ENCODE peak calls at places on chromosomes 16 and 17, in five cellular contexts. J is activated T-helper 1 cell treated with anti-CD3 and anti-CD28 coated beads, Interleukin-2, amount 50 U/mL, for 16 hours; X is ascending aorta; B is A549; I is activated CD8-positive, alpha-beta T cell treated with anti-CD3 and anti-CD28 coated beads, Interleukin-2, amount 10 ng/mL, durations not matched to agents 7 days and 5 days. K is an unnamed sample.

GRCh38 chr16:20911361-20911760 is 10.8 kb downstream of the LYRM1 start:
- DNase-seq in J (no peak), X (no peak), B (no peak), I (no peak), K (no peak)

GRCh38 chr17:45777388-45777787 is 6.7 kb upstream of the CRHR1 start:
- DNase-seq in J (no peak), X (no peak), B (no peak), I (no peak), K (no peak)

GRCh38 chr17:77609553-77610517 is 348.7 kb upstream of the TNRC6C start:
- DNase-seq in J (peak), X (no peak), B (no peak), I (peak), K (no peak)

GRCh38 chr17:21019976-21020575 is 22.7 kb downstream of the USP22 start:
- DNase-seq in J (peak), X (no peak), B (no peak), I (peak), K (no peak)

GRCh38 chr16:27230562-27230991 is 27.3 kb downstream of the KDM8 start:
- DNase-seq in J (peak), X (no peak), B (no peak), I (peak), K (no peak)

GRCh38 chr16:66588981-66589713 is 9.9 kb downstream of the CMTM2 start:
- DNase-seq in J (peak), X (no peak), B (peak), I (peak), K (no peak)

GRCh38 chr16:20903889-20904506 is 3.4 kb downstream of the LYRM1 start:
- DNase-seq in J (no peak), X (no peak), B (no peak), I (no peak), K (no peak)

GRCh38 chr17:57511475-57512123 is 233.5 kb downstream of the CCDC182 start:
- DNase-seq in J (no peak), X (no peak), B (no peak), I (no peak), K (no peak)

GRCh38 chr16:85316321-85316919 is 204.1 kb upstream of the CIBAR2 start:
- DNase-seq in J (no peak), X (no peak), B (peak), I (peak), K (peak)

GRCh38 chr16:64445649-64446048 is 676.2 kb downstream of the CDH11 start:
- DNase-seq in J (no peak), X (no peak), B (no peak), I (no peak), K (no peak)

GRCh38 chr16:51418258-51418657 is 267.2 kb upstream of the SALL1 start:
- DNase-seq in J (no peak), X (no peak), B (no peak), I (no peak), K (no peak)

GRCh38 chr16:72860726-72861562 is 187.0 kb downstream of the ZFHX3 start:
- DNase-seq in J (no peak), X (no peak), B (no peak), I (no peak), K (no peak)

GRCh38 chr16:21186326-21186691 is 25.1 kb downstream of the ZP2 start:
- DNase-seq in J (no peak), X (no peak), B (no peak), I (no peak), K (no peak)

GRCh38 chr17:65987988-65988387 is 203.9 kb downstream of the CEP112 start:
- DNase-seq in J (no peak), X (no peak), B (peak), I (no peak), K (no peak)

GRCh38 chr16:71732587-71732986 is 8.1 kb upstream of the PHLPP2 start:
- DNase-seq in J (no peak), X (no peak), B (no peak), I (no peak), K (no peak)

GRCh38 chr17:8109669-8110455 is 8.5 kb downstream of the ALOXE3 start:
- DNase-seq in J (peak), X (no peak), B (peak), I (peak), K (peak)

GRCh38 chr16:4550587-4550986 is 5.6 kb upstream of the C16orf96 start:
- DNase-seq in J (no peak), X (no peak), B (no peak), I (no peak), K (no peak)

GRCh38 chr17:65394811-65395472 is 166.5 kb downstream of the AXIN2 start:
- DNase-seq in J (no peak), X (no peak), B (no peak), I (no peak), K (no peak)

GRCh38 chr16:65319621-65320231 is 197.9 kb upstream of the CDH11 start:
- DNase-seq in J (no peak), X (no peak), B (no peak), I (no peak), K (no peak)

GRCh38 chr16:52552643-52553042 is 5.7 kb upstream of the TOX3 start:
- DNase-seq in J (no peak), X (no peak), B (no peak), I (no peak), K (no peak)

GRCh38 chr16:55499951-55500350 is 8.9 kb upstream of the LPCAT2 start:
- DNase-seq in J (no peak), X (no peak), B (no peak), I (peak), K (no peak)

GRCh38 chr17:72169823-72170222 is 49.0 kb downstream of the SOX9 start:
- DNase-seq in J (no peak), X (no peak), B (no peak), I (no peak), K (no peak)

GRCh38 chr16:53949716-53950410 is 245.9 kb downstream of the FTO start:
- DNase-seq in J (no peak), X (no peak), B (no peak), I (no peak), K (no peak)

GRCh38 chr16:30786936-30787612 is at the start of gene ZNF629:
- DNase-seq in J (no peak), X (no peak), B (peak), I (no peak), K (peak)

GRCh38 chr16:53045554-53046250 is 7.0 kb downstream of the CHD9NB start:
- DNase-seq in J (no peak), X (no peak), B (no peak), I (no peak), K (no peak)

GRCh38 chr16:80459331-80459777 is 81.4 kb upstream of the DYNLRB2 start:
- DNase-seq in J (no peak), X (no peak), B (no peak), I (no peak), K (no peak)

GRCh38 chr17:42010898-42011516 is 6.2 kb downstream of the DNAJC7 start:
- DNase-seq in J (no peak), X (no peak), B (peak), I (no peak), K (no peak)

GRCh38 chr16:6341993-6342392 is 990.7 kb upstream of the RBFOX1 start:
- DNase-seq in J (no peak), X (no peak), B (no peak), I (no peak), K (no peak)

GRCh38 chr17:7903154-7904103 is 12.7 kb downstream of the RNF227 start:
- DNase-seq in J (no peak), X (no peak), B (no peak), I (no peak), K (no peak)

GRCh38 chr17:40915199-40915661 is 22.2 kb downstream of the KRT23 start:
- DNase-seq in J (no peak), X (no peak), B (peak), I (no peak), K (no peak)

GRCh38 chr17:16652847-16653366 is 743 bp downstream of the ZNF624 start:
- DNase-seq in J (no peak), X (no peak), B (no peak), I (no peak), K (no peak)

GRCh38 chr16:82630688-82631087 is 3.9 kb downstream of the CDH13 start:
- DNase-seq in J (no peak), X (no peak), B (no peak), I (no peak), K (no peak)

K was measured in D721Med.